ENCODE peak calls at places on chromosomes 13 and 19, in nine cellular contexts. D is fibroblast of the aortic adventitia; E is NCI-H1105 treated with DMSO at 0.1 percent for 48 hours; J is stimulated activated CD4-positive, alpha-beta T cell treated with anti-CD3 and anti-CD28 coated beads, Interleukin-4, amount 100 ng/mL, for 48 hours; A is activated naive CD4-positive, alpha-beta T cell; Y is anterior cingulate cortex; T is MCF 10A; B is fibroblast of pulmonary artery; O is OCI-LY7. R is an unnamed sample.

GRCh38 chr19:16104722-16105121 is 7.0 kb upstream of the RAB8A start:
- DNase-seq in D (no peak), E (no peak), J (no peak), A (no peak), Y (no peak), T (no peak), B (no peak), O (peak), R (no peak)

GRCh38 chr13:51136276-51136980 is 25.4 kb upstream of the C13orf42 start:
- DNase-seq in D (no peak), E (no peak), J (no peak), A (no peak), Y (no peak), T (no peak), B (no peak), O (no peak), R (no peak)

GRCh38 chr13:23081901-23082300 is 98.9 kb upstream of the SGCG start:
- DNase-seq in D (no peak), E (no peak), J (no peak), A (no peak), Y (peak), T (no peak), B (no peak), O (no peak), R (no peak)

GRCh38 chr13:95385808-95386207 is 84.6 kb upstream of the ABCC4 start:
- DNase-seq in D (peak), E (no peak), J (no peak), A (no peak), Y (no peak), T (no peak), B (no peak), O (no peak), R (no peak)

GRCh38 chr13:77853701-77854100 is 64.9 kb downstream of the EDNRB start:
- DNase-seq in D (no peak), E (no peak), J (no peak), A (no peak), Y (peak), T (no peak), B (no peak), O (no peak), R (no peak)

GRCh38 chr19:18967358-18968146 is 26.5 kb upstream of the HOMER3 start:
- DNase-seq in D (peak), E (no peak), J (no peak), A (no peak), Y (no peak), T (peak), B (peak), O (no peak), R (no peak)

GRCh38 chr13:99406799-99407201 is 94.5 kb upstream of the TM9SF2 start:
- DNase-seq in D (no peak), E (no peak), J (no peak), A (no peak), Y (no peak), T (no peak), B (peak), O (no peak), R (no peak)

GRCh38 chr19:4511300-4512054 is 6.8 kb downstream of the PLIN4 start:
- DNase-seq in D (no peak), E (no peak), J (no peak), A (no peak), Y (no peak), T (no peak), B (no peak), O (no peak), R (no peak)

GRCh38 chr19:47848871-47849473 is 10.1 kb upstream of the TPRX2 start:
- DNase-seq in D (no peak), E (no peak), J (peak), A (peak), Y (no peak), T (peak), B (peak), O (no peak), R (no peak)

GRCh38 chr19:30739394-30739793 is 367.2 kb downstream of the ZNF536 start:
- DNase-seq in D (peak), E (no peak), J (no peak), A (no peak), Y (no peak), T (no peak), B (no peak), O (no peak), R (no peak)

GRCh38 chr19:45676851-45677263 is 8.8 kb downstream of the GIPR start:
- DNase-seq in D (no peak), E (no peak), J (peak), A (peak), Y (no peak), T (no peak), B (no peak), O (peak), R (no peak)

GRCh38 chr19:29881386-29881785 is 60.7 kb upstream of the URI1 start:
- DNase-seq in D (peak), E (no peak), J (no peak), A (no peak), Y (no peak), T (no peak), B (no peak), O (no peak), R (no peak)

GRCh38 chr13:64556391-64556790 is 2673.7 kb downstream of the PCDH9 start:
- DNase-seq in D (peak), E (no peak), J (no peak), A (no peak), Y (no peak), T (no peak), B (peak), O (no peak), R (no peak)

GRCh38 chr13:105655046-105655445 is 880.4 kb downstream of the EFNB2 start:
- DNase-seq in D (peak), E (no peak), J (no peak), A (no peak), Y (no peak), T (peak), B (peak), O (no peak), R (no peak)

GRCh38 chr13:44311011-44311481 is 62.6 kb upstream of the SERP2 start:
- DNase-seq in D (peak), E (peak), J (no peak), A (no peak), Y (peak), T (peak), B (peak), O (no peak), R (no peak)

GRCh38 chr13:39916330-39916729 is 260.9 kb downstream of the COG6 start:
- DNase-seq in D (no peak), E (no peak), J (no peak), A (no peak), Y (no peak), T (peak), B (peak), O (no peak), R (no peak)

GRCh38 chr19:3716147-3716668 is 8.0 kb downstream of the TJP3 start:
- DNase-seq in D (no peak), E (no peak), J (no peak), A (no peak), Y (no peak), T (no peak), B (no peak), O (no peak), R (no peak)

GRCh38 chr13:33110386-33110712 is 94.1 kb downstream of the KL start:
- DNase-seq in D (no peak), E (no peak), J (no peak), A (no peak), Y (no peak), T (no peak), B (no peak), O (no peak), R (no peak)

GRCh38 chr13:20411638-20412342 is 113.9 kb downstream of the CRYL1 start:
- DNase-seq in D (no peak), E (no peak), J (no peak), A (no peak), Y (no peak), T (no peak), B (no peak), O (no peak), R (no peak)

GRCh38 chr19:39671739-39672363 is 16.1 kb downstream of the LGALS16 start:
- DNase-seq in D (peak), E (peak), J (no peak), A (no peak), Y (peak), T (peak), B (peak), O (peak), R (peak)

GRCh38 chr19:51784922-51785690 is 9.9 kb upstream of the FPR3 start:
- DNase-seq in D (peak), E (no peak), J (peak), A (no peak), Y (no peak), T (peak), B (peak), O (peak), R (no peak)

GRCh38 chr19:22144394-22144793 is 52.4 kb downstream of the ZNF676 start:
- DNase-seq in D (peak), E (no peak), J (no peak), A (no peak), Y (no peak), T (peak), B (peak), O (peak), R (no peak)

GRCh38 chr13:29654807-29655547 is 59.5 kb upstream of the SLC7A1 start:
- DNase-seq in D (peak), E (no peak), J (no peak), A (no peak), Y (no peak), T (no peak), B (peak), O (no peak), R (no peak)

GRCh38 chr19:58351558-58351878 is 1.8 kb downstream of the A1BG start:
- DNase-seq in D (no peak), E (no peak), J (no peak), A (no peak), Y (no peak), T (no peak), B (no peak), O (no peak), R (no peak)

GRCh38 chr19:38184815-38185214 is 39.2 kb downstream of the DPF1 start:
- DNase-seq in D (no peak), E (no peak), J (no peak), A (no peak), Y (no peak), T (no peak), B (no peak), O (no peak), R (no peak)

GRCh38 chr19:5719274-5719960 is 529 bp downstream of the LONP1 start:
- DNase-seq in D (peak), E (no peak), J (no peak), A (no peak), Y (no peak), T (peak), B (no peak), O (peak), R (peak)

GRCh38 chr19:43754312-43754561 is 525 bp downstream of the SMG9 start:
- DNase-seq in D (no peak), E (no peak), J (no peak), A (no peak), Y (no peak), T (no peak), B (no peak), O (no peak), R (no peak)

GRCh38 chr19:28313633-28314032 is 899.3 kb downstream of the UQCRFS1 start:
- DNase-seq in D (peak), E (no peak), J (no peak), A (no peak), Y (no peak), T (no peak), B (peak), O (no peak), R (no peak)

GRCh38 chr19:43464089-43464775 is 1.2 kb downstream of the LYPD3 start:
- DNase-seq in D (no peak), E (peak), J (peak), A (peak), Y (no peak), T (no peak), B (no peak), O (peak), R (no peak)

GRCh38 chr19:33552928-33553279 is 31.3 kb upstream of the PEPD start:
- DNase-seq in D (no peak), E (no peak), J (no peak), A (no peak), Y (no peak), T (no peak), B (no peak), O (no peak), R (no peak)

GRCh38 chr19:19402656-19403372 is 2.7 kb upstream of the GATAD2A start:
- DNase-seq in D (peak), E (no peak), J (no peak), A (no peak), Y (no peak), T (peak), B (peak), O (no peak), R (no peak)

GRCh38 chr19:45443462-45444317 is 20.0 kb upstream of the ERCC1 start:
- DNase-seq in D (peak), E (peak), J (no peak), A (peak), Y (peak), T (peak), B (peak), O (peak), R (no peak)

GRCh38 chr19:30669329-30670010 is 297.3 kb downstream of the ZNF536 start:
- DNase-seq in D (peak), E (peak), J (peak), A (peak), Y (peak), T (peak), B (peak), O (peak), R (no peak)

GRCh38 chr13:103386341-103386740 is 320.1 kb upstream of the SLC10A2 start:
- DNase-seq in D (peak), E (no peak), J (no peak), A (no peak), Y (no peak), T (peak), B (peak), O (no peak), R (no peak)

GRCh38 chr13:27638521-27638920 is 16.8 kb downstream of the POLR1D start:
- DNase-seq in D (peak), E (no peak), J (no peak), A (no peak), Y (no peak), T (no peak), B (peak), O (no peak), R (no peak)

GRCh38 chr19:55484571-55485438 is at the start of gene NAT14:
- DNase-seq in D (peak), E (peak), J (peak), A (peak), Y (peak), T (peak), B (peak), O (peak), R (peak)

GRCh38 chr13:39881887-39882286 is 226.4 kb downstream of the COG6 start:
- DNase-seq in D (peak), E (no peak), J (no peak), A (no peak), Y (no peak), T (no peak), B (peak), O (no peak), R (no peak)

GRCh38 chr13:98171806-98172569 is 5.1 kb downstream of the RNF113B start:
- DNase-seq in D (peak), E (no peak), J (no peak), A (no peak), Y (peak), T (no peak), B (peak), O (no peak), R (no peak)

GRCh38 chr19:58035863-58036262 is 2.0 kb downstream of the ZSCAN1 start:
- DNase-seq in D (no peak), E (no peak), J (no peak), A (no peak), Y (no peak), T (no peak), B (no peak), O (no peak), R (no peak)